ENCODE peak calls at places on chromosomes 6 and 20, in nine cellular contexts. R, Q, H, J, I, V, S, N and D are unnamed samples.

GRCh38 chr6:125732398-125732797 is 17.0 kb upstream of the HEY2 start:
- DNase-seq in R (no peak), Q (no peak), H (no peak), J (no peak), I (no peak), V (no peak), S (no peak), N (no peak), D (no peak)

GRCh38 chr6:129748901-129749748 is 39.1 kb upstream of the ARHGAP18 start:
- DNase-seq in R (no peak), Q (no peak), H (no peak), J (no peak), I (no peak), V (no peak), S (no peak), N (peak), D (no peak)

GRCh38 chr20:58344741-58345140 is 35.2 kb downstream of the RAB22A start:
- DNase-seq in R (no peak), Q (no peak), H (peak), J (no peak), I (no peak), V (no peak), S (no peak), N (no peak), D (no peak)

GRCh38 chr6:12890171-12890790 is 173.7 kb downstream of the PHACTR1 start:
- DNase-seq in R (no peak), Q (no peak), H (no peak), J (no peak), I (no peak), V (no peak), S (no peak), N (peak), D (no peak)

GRCh38 chr20:59775221-59776055 is 158.0 kb downstream of the SYCP2 start:
- DNase-seq in R (no peak), Q (no peak), H (no peak), J (no peak), I (no peak), V (no peak), S (no peak), N (no peak), D (no peak)

GRCh38 chr6:32413427-32414047 is 6.6 kb upstream of the BTNL2 start:
- DNase-seq in R (peak), Q (peak), H (peak), J (peak), I (peak), V (peak), S (peak), N (peak), D (no peak)

GRCh38 chr20:58989196-58989595 is 8.1 kb downstream of the NELFCD start:
- DNase-seq in R (no peak), Q (no peak), H (no peak), J (no peak), I (no peak), V (no peak), S (no peak), N (no peak), D (no peak)

GRCh38 chr6:10759884-10760329 is 12.3 kb downstream of the TMEM14B start:
- DNase-seq in R (no peak), Q (no peak), H (peak), J (no peak), I (no peak), V (no peak), S (no peak), N (peak), D (no peak)

GRCh38 chr20:1310087-1310486 is 18.9 kb downstream of the SDCBP2 start:
- DNase-seq in R (no peak), Q (no peak), H (no peak), J (no peak), I (no peak), V (no peak), S (no peak), N (no peak), D (no peak)

GRCh38 chr6:42963855-42964605 is 3.5 kb downstream of the GNMT start:
- DNase-seq in R (no peak), Q (no peak), H (peak), J (peak), I (no peak), V (no peak), S (no peak), N (peak), D (no peak)

GRCh38 chr20:12925214-12925755 is 83.5 kb upstream of the SPTLC3 start:
- DNase-seq in R (peak), Q (peak), H (peak), J (peak), I (no peak), V (peak), S (no peak), N (peak), D (no peak)

GRCh38 chr6:144478487-144478886 is 193.4 kb downstream of the UTRN start:
- DNase-seq in R (no peak), Q (no peak), H (peak), J (no peak), I (no peak), V (no peak), S (no peak), N (no peak), D (no peak)

GRCh38 chr6:18323935-18324707 is 59.8 kb upstream of the DEK start:
- DNase-seq in R (no peak), Q (no peak), H (peak), J (peak), I (no peak), V (peak), S (no peak), N (peak), D (no peak)

GRCh38 chr6:124943658-124944057 is 18.6 kb upstream of the RNF217 start:
- DNase-seq in R (no peak), Q (no peak), H (no peak), J (no peak), I (no peak), V (no peak), S (no peak), N (no peak), D (no peak)

GRCh38 chr6:81895511-81896185 is 143.2 kb upstream of the TENT5A start:
- DNase-seq in R (no peak), Q (no peak), H (peak), J (no peak), I (no peak), V (no peak), S (no peak), N (peak), D (no peak)

GRCh38 chr20:6473197-6473596 is 294.3 kb upstream of the BMP2 start:
- DNase-seq in R (no peak), Q (no peak), H (no peak), J (no peak), I (no peak), V (no peak), S (no peak), N (no peak), D (no peak)

GRCh38 chr6:33995046-33995872 is 150.6 kb downstream of the GRM4 start:
- DNase-seq in R (no peak), Q (no peak), H (no peak), J (peak), I (no peak), V (no peak), S (no peak), N (no peak), D (no peak)

GRCh38 chr6:147448212-147448611 is 60.3 kb upstream of the SAMD5 start:
- DNase-seq in R (no peak), Q (no peak), H (no peak), J (no peak), I (no peak), V (peak), S (no peak), N (no peak), D (no peak)

GRCh38 chr6:11434565-11435326 is 102.8 kb upstream of the TMEM170B start:
- DNase-seq in R (no peak), Q (peak), H (no peak), J (no peak), I (no peak), V (no peak), S (no peak), N (no peak), D (no peak)

GRCh38 chr6:44305200-44305725 is 7.9 kb downstream of the AARS2 start:
- DNase-seq in R (no peak), Q (no peak), H (no peak), J (no peak), I (no peak), V (no peak), S (no peak), N (no peak), D (no peak)

GRCh38 chr6:98641929-98642328 is 192.4 kb upstream of the POU3F2 start:
- DNase-seq in R (no peak), Q (no peak), H (peak), J (no peak), I (no peak), V (no peak), S (no peak), N (no peak), D (no peak)

GRCh38 chr20:33178726-33179125 is 10.8 kb downstream of the BPIFA2 start:
- DNase-seq in R (no peak), Q (no peak), H (no peak), J (no peak), I (no peak), V (no peak), S (no peak), N (no peak), D (no peak)

GRCh38 chr20:62897666-62898065 is 28.6 kb downstream of the DIDO1 start:
- DNase-seq in R (no peak), Q (no peak), H (no peak), J (no peak), I (no peak), V (no peak), S (no peak), N (no peak), D (no peak)

GRCh38 chr6:139982652-139983051 is 608.2 kb upstream of the CITED2 start:
- DNase-seq in R (no peak), Q (no peak), H (peak), J (no peak), I (no peak), V (no peak), S (no peak), N (peak), D (no peak)

GRCh38 chr20:36092424-36093024 is 62.0 kb upstream of the EPB41L1 start:
- DNase-seq in R (peak), Q (no peak), H (peak), J (no peak), I (peak), V (no peak), S (no peak), N (peak), D (no peak)

GRCh38 chr6:128888444-128889175 is 5.7 kb downstream of the LAMA2 start:
- DNase-seq in R (no peak), Q (no peak), H (no peak), J (no peak), I (no peak), V (no peak), S (no peak), N (no peak), D (no peak)

GRCh38 chr20:9051508-9051907 is 17.4 kb upstream of the PLCB4 start:
- DNase-seq in R (no peak), Q (peak), H (peak), J (no peak), I (no peak), V (no peak), S (no peak), N (peak), D (no peak)

GRCh38 chr6:105372862-105373182 is 30.1 kb downstream of the PREP start:
- DNase-seq in R (no peak), Q (peak), H (no peak), J (no peak), I (no peak), V (no peak), S (no peak), N (no peak), D (no peak)

GRCh38 chr20:57573176-57573575 is 12.3 kb downstream of the PCK1 start:
- DNase-seq in R (no peak), Q (no peak), H (no peak), J (no peak), I (no peak), V (no peak), S (no peak), N (no peak), D (no peak)

GRCh38 chr6:43286995-43287716 is 10.9 kb upstream of the SLC22A7 start:
- DNase-seq in R (no peak), Q (no peak), H (no peak), J (no peak), I (no peak), V (no peak), S (no peak), N (no peak), D (no peak)

GRCh38 chr6:146946559-146946958 is 257.7 kb upstream of the STXBP5 start:
- DNase-seq in R (no peak), Q (no peak), H (no peak), J (no peak), I (no peak), V (no peak), S (no peak), N (no peak), D (no peak)

GRCh38 chr6:132931937-132932336 is 117.6 kb downstream of the RPS12 start:
- DNase-seq in R (no peak), Q (no peak), H (peak), J (no peak), I (no peak), V (no peak), S (no peak), N (no peak), D (no peak)